ENCODE peak calls at places on chromosome 17, in six cellular contexts. Z is AG04450, V is mucosa of descending colon, E is fibroblast of mammary gland, F is fibroblast of pulmonary artery, S is OCI-LY7. G is an unnamed sample.

GRCh38 chr17:75087558-75088453 is at the start of gene SLC16A5:
- DNase-seq in Z (no peak), S (no peak), F (peak), V (peak), E (peak), G (peak)

GRCh38 chr17:5821057-5821456 is 236.7 kb upstream of the NLRP1 start:
- DNase-seq in E (no peak), S (no peak), Z (no peak), F (no peak), V (no peak), G (peak)

GRCh38 chr17:39400547-39401411 is 647 bp downstream of the FBXL20 start:
- DNase-seq in V (peak), F (peak), E (no peak), Z (no peak), S (no peak), G (peak)

GRCh38 chr17:72743037-72743467 is 349.4 kb downstream of the SLC39A11 start:
- DNase-seq in E (no peak), S (no peak), Z (no peak), V (no peak), F (no peak), G (no peak)

GRCh38 chr17:72613411-72614292 is 478.8 kb downstream of the SLC39A11 start:
- DNase-seq in Z (no peak), E (peak), V (no peak), F (peak), S (no peak), G (peak)

GRCh38 chr17:33142703-33143299 is 150.3 kb downstream of the ASIC2 start:
- DNase-seq in E (peak), V (peak), F (peak), S (peak), Z (no peak), G (peak)

GRCh38 chr17:80807014-80807413 is 184.6 kb upstream of the CHMP6 start:
- DNase-seq in F (no peak), S (no peak), Z (no peak), V (no peak), E (no peak), G (no peak)

GRCh38 chr17:33520404-33521032 is 227.4 kb upstream of the ASIC2 start:
- DNase-seq in Z (no peak), S (peak), V (peak), F (peak), E (peak), G (no peak)

GRCh38 chr17:17151055-17151454 is 55.1 kb downstream of the PLD6 start:
- DNase-seq in S (no peak), V (no peak), Z (peak), F (peak), E (peak), G (peak)

GRCh38 chr17:6244253-6244652 is 174.1 kb downstream of the WSCD1 start:
- DNase-seq in V (no peak), Z (no peak), F (no peak), E (no peak), S (no peak), G (no peak)

GRCh38 chr17:58247511-58248363 is 9.4 kb downstream of the LPO start:
- DNase-seq in Z (no peak), V (no peak), F (no peak), E (no peak), S (no peak), G (no peak)

GRCh38 chr17:80790021-80790765 is 201.4 kb upstream of the CHMP6 start:
- DNase-seq in V (no peak), F (peak), E (no peak), Z (no peak), S (peak), G (no peak)

GRCh38 chr17:76598004-76598439 is 12.4 kb upstream of the ST6GALNAC2 start:
- DNase-seq in F (no peak), S (peak), E (no peak), Z (no peak), V (no peak), G (no peak)

GRCh38 chr17:4340914-4341615 is 25.4 kb downstream of the UBE2G1 start:
- DNase-seq in E (peak), S (no peak), Z (no peak), V (no peak), F (no peak), G (no peak)

GRCh38 chr17:82457071-82457789 is 1.3 kb upstream of the NARF start:
- DNase-seq in S (peak), E (no peak), F (peak), V (peak), Z (no peak), G (no peak)

GRCh38 chr17:78716814-78717393 is 65.2 kb downstream of the CYTH1 start:
- DNase-seq in V (peak), F (peak), E (peak), S (peak), Z (no peak), G (peak)

GRCh38 chr17:74800531-74800930 is 24.4 kb upstream of the NAT9 start:
- DNase-seq in V (no peak), E (no peak), S (no peak), F (no peak), Z (no peak), G (no peak)

GRCh38 chr17:70804161-70804560 is 634.8 kb downstream of the KCNJ2 start:
- DNase-seq in E (peak), V (no peak), S (no peak), Z (no peak), F (peak), G (peak)

GRCh38 chr17:51128089-51128488 is 7.4 kb upstream of the SPAG9 start:
- DNase-seq in E (no peak), Z (no peak), S (no peak), F (peak), V (no peak), G (peak)

GRCh38 chr17:58084317-58084981 is 1.2 kb downstream of the DYNLL2 start:
- DNase-seq in S (peak), E (peak), V (peak), Z (no peak), F (peak), G (peak)

GRCh38 chr17:45222273-45222993 is 748 bp downstream of the FMNL1 start:
- DNase-seq in V (no peak), S (peak), E (no peak), Z (no peak), F (no peak), G (no peak)

GRCh38 chr17:59491353-59492090 is 73.9 kb upstream of the DHX40 start:
- DNase-seq in S (no peak), V (no peak), E (no peak), F (no peak), Z (no peak), G (no peak)

GRCh38 chr17:17819561-17819995 is 17.2 kb downstream of the SREBF1 start:
- DNase-seq in E (peak), S (no peak), F (peak), V (peak), Z (peak), G (peak)

GRCh38 chr17:59154721-59155438 is at the start of gene SKA2:
- DNase-seq in F (no peak), V (peak), E (no peak), Z (no peak), S (peak), G (peak)

GRCh38 chr17:219696-220095 is 38.2 kb upstream of the DOC2B start:
- DNase-seq in Z (no peak), S (no peak), V (no peak), E (no peak), F (no peak), G (no peak)

GRCh38 chr17:57739402-57740224 is 5.5 kb downstream of the CCDC182 start:
- DNase-seq in S (peak), Z (no peak), V (peak), F (peak), E (peak), G (peak)

GRCh38 chr17:74737299-74738050 is 419 bp downstream of the RAB37 start:
- DNase-seq in V (no peak), Z (no peak), E (peak), S (peak), F (peak), G (no peak)

GRCh38 chr17:32278815-32279214 is 13.2 kb downstream of the RHBDL3 start:
- DNase-seq in V (no peak), E (no peak), S (no peak), Z (no peak), F (no peak), G (no peak)

GRCh38 chr17:66775262-66775661 is 59.7 kb upstream of the CACNG5 start:
- DNase-seq in S (peak), F (no peak), V (no peak), Z (no peak), E (no peak), G (no peak)

GRCh38 chr17:65931246-65932149 is 260.4 kb downstream of the CEP112 start:
- DNase-seq in V (no peak), E (peak), Z (no peak), S (peak), F (no peak), G (no peak)

GRCh38 chr17:80941171-80941570 is 50.5 kb upstream of the CHMP6 start:
- DNase-seq in Z (no peak), E (no peak), F (no peak), V (no peak), S (no peak), G (no peak)

GRCh38 chr17:31900877-31901276 is 631 bp downstream of the UTP6 start:
- DNase-seq in S (peak), E (peak), F (peak), V (no peak), Z (no peak), G (peak)

DNA sequence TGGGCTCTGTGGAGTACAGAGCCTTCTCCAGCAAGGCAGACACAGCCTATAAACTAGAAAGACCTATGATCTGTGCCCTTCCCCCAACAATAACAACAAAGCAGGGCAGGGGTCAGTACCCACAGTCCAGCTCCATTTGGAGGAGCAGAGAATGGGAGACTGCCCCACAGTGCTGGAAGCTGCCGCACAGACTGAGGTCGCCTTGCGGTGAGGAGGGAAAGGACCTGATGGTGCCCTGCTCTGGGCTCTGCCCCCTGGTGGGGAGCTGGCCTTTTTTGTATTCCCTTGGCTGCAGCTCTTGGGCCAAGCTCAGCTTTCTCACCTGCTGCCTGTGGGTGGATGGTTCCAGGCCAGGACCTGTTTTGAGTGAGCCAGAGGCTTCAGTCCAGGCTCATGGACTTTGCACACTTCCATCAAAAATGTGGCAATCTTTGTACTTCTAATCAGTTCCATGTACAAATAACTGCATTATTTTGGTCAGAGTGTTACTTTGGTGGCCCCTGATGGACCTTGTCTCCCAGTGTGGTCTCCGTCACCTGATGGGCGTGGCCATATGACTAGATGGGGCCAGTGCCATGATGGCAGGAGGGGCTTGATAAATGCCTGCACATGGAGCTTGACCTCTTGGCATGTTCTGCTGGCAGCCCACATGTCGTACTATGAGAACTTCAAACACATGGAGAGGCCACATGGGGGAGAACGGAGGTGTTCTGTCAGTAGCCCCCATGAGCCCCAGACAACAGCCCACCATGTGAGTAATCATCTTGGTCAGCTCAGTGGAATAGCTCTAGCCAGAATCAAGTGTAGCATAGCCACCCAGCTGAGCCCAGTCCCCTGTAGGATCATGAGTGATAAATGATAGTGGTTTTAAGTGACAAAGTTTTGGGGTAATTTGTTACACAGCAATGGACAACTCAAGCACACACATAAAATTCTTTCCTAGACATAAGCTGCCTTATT is 24.2 kb downstream of the B9D1 start:
- DNase-seq in S (peak), E (peak), V (peak), Z (no peak), F (peak), G (peak)
- TF ChIP-seq CTCF in S (peak), E (peak), V (peak), Z (peak), F (peak), G (peak)

DNA sequence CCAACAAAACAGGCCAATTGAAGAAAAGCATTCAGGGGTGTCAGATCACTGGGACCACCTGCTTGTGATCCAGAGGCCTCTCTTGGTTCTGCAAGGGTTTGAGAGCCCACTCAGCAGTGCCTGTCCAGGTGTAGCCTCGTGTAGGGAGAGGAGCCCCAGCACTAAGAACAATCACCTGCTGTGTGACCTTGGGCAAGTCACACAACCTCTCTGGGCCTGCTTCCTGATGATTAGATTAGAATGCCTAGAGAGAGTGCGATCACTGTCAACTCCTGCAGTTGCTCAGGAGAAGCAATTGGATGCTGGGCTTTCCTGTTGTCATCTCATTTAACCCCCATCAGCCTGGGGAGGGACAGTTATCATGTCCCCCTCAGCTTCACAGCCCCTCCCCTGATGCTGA is 10.2 kb downstream of the DLX3 start:
- DNase-seq in V (no peak), E (no peak), S (no peak), Z (no peak), F (no peak), G (no peak)
- TF ChIP-seq CTCF in V (no peak), E (no peak), S (no peak), Z (no peak), F (no peak), G (no peak)

DNA sequence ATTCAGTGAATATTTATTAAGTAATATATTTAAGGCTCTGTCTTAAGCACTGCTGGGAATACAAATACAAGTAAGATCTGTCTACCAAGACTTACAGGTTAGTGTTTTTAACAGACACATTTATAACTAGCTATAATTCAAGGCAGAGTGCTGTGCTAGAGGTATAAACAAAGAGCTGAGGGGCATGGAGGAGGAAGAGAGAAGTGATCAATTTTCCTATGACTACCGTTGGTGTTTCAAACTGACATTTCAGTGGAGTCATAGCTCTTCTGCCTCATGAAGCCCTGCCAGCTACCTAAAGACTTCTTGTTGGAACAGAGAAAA is 79.9 kb downstream of the CYB561 start:
- DNase-seq in S (no peak), V (no peak), F (no peak), Z (no peak), E (no peak), G (no peak)
- TF ChIP-seq CTCF in S (no peak), V (no peak), F (no peak), Z (no peak), E (no peak), G (no peak)

DNA sequence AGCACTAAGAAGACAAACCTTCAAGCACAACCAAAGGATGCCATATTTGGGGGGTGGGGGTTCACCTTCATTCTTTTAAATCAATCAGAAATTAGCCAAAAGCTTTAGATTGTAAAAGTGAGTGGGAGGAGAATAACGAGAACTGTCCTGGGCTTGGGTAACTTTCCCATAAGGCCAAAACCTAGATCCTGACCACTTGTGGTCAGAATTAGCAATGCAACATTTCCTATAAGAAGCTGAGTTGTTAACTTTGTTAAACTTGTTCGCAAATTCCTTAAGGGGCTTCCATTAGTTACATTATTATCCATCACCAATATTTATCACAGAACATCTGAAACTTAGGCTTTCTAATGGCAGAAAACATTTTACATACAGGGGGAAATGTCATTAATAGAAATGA is 25.1 kb downstream of the STAT5B start:
- DNase-seq in S (no peak), F (peak), V (no peak), E (peak), Z (no peak), G (peak)
- TF ChIP-seq CTCF in S (peak), F (peak), V (no peak), E (peak), Z (peak), G (peak)